ENCODE peak calls at places on chromosomes 2 and 18, in ten cellular contexts. F is B cell, M is spleen, O is heart left ventricle, X is GM10248, T is stomach, B is fibroblast of the aortic adventitia, Y is neural crest cell, S is astrocyte of the cerebellum, G is HL-60. J is an unnamed sample.

GRCh38 chr2:53620961-53621360 is 146.6 kb upstream of the CHAC2 start:
- DNase-seq in Y (no peak), M (no peak), B (no peak), O (no peak), X (no peak), F (no peak), S (no peak), T (no peak), G (no peak), J (no peak)

GRCh38 chr2:15788458-15789229 is 151.7 kb upstream of the MYCN start:
- DNase-seq in F (no peak), X (no peak), T (no peak), O (no peak), S (no peak), B (no peak), Y (peak), M (peak), G (no peak), J (no peak)

GRCh38 chr2:68362069-68362468 is 3.0 kb upstream of the PLEK start:
- DNase-seq in S (peak), F (peak), G (peak), B (peak), X (peak), Y (peak), T (peak), M (peak), O (peak), J (peak)

GRCh38 chr2:133635115-133635514 is 66.9 kb upstream of the NCKAP5 start:
- DNase-seq in M (no peak), O (no peak), F (no peak), B (no peak), Y (no peak), X (no peak), S (no peak), G (no peak), T (no peak), J (no peak)

GRCh38 chr2:149858916-149859634 is 271.5 kb upstream of the MMADHC start:
- DNase-seq in M (no peak), O (no peak), T (no peak), X (no peak), B (peak), S (no peak), F (no peak), G (peak), Y (no peak), J (no peak)

GRCh38 chr2:6826081-6826913 is 39.4 kb downstream of the CMPK2 start:
- DNase-seq in Y (no peak), T (peak), S (no peak), X (peak), O (no peak), G (peak), M (no peak), B (peak), F (no peak), J (no peak)

GRCh38 chr2:231707625-231708049 is 688 bp upstream of the PTMA start:
- DNase-seq in B (peak), X (no peak), O (no peak), F (peak), T (no peak), S (no peak), Y (peak), G (peak), M (no peak), J (peak)

GRCh38 chr2:120134263-120134662 is 88.9 kb downstream of the TMEM185B start:
- DNase-seq in T (no peak), Y (no peak), M (no peak), B (peak), F (no peak), O (no peak), S (peak), X (no peak), G (no peak), J (no peak)

GRCh38 chr2:129923265-129924141 is 56.0 kb upstream of the RAB6C start:
- DNase-seq in S (peak), M (no peak), F (no peak), O (no peak), Y (peak), X (peak), B (peak), G (peak), T (no peak), J (peak)

GRCh38 chr2:233413529-233414272 is 59.4 kb downstream of the DGKD start:
- DNase-seq in X (no peak), T (peak), Y (no peak), F (no peak), G (no peak), B (peak), M (no peak), O (peak), S (no peak), J (no peak)

GRCh38 chr2:58042486-58042970 is 4.1 kb upstream of the VRK2 start:
- DNase-seq in O (no peak), Y (no peak), G (no peak), S (peak), T (no peak), F (no peak), M (no peak), B (peak), X (no peak), J (no peak)

GRCh38 chr2:109373791-109374547 is 239.8 kb downstream of the SEPTIN10 start:
- DNase-seq in O (no peak), Y (no peak), G (no peak), S (no peak), F (peak), T (peak), M (peak), X (no peak), B (no peak), J (no peak)

GRCh38 chr2:134773372-134774073 is 54.7 kb upstream of the TMEM163 start:
- DNase-seq in G (no peak), O (no peak), Y (no peak), B (peak), F (peak), S (no peak), X (no peak), M (no peak), T (peak), J (peak)

GRCh38 chr2:18971628-18972027 is 382.3 kb upstream of the NT5C1B start:
- DNase-seq in M (no peak), G (no peak), T (no peak), F (no peak), S (no peak), Y (no peak), B (peak), O (no peak), X (no peak), J (no peak)

GRCh38 chr2:20623241-20623640 is 27.7 kb downstream of the HS1BP3 start:
- DNase-seq in M (peak), O (peak), X (no peak), B (no peak), G (no peak), F (no peak), Y (no peak), S (no peak), T (no peak), J (peak)

GRCh38 chr2:205748660-205749059 is 66.4 kb downstream of the NRP2 start:
- DNase-seq in B (peak), T (no peak), S (no peak), O (no peak), F (no peak), Y (no peak), M (no peak), X (no peak), G (no peak), J (no peak)

GRCh38 chr2:47041065-47041464 is 114.0 kb downstream of the STPG4 start:
- DNase-seq in M (no peak), T (no peak), G (no peak), Y (no peak), X (no peak), O (peak), F (no peak), B (peak), S (no peak), J (no peak)

GRCh38 chr2:227378371-227378782 is 729 bp downstream of the TM4SF20 start:
- DNase-seq in S (no peak), O (no peak), F (no peak), M (no peak), X (no peak), T (no peak), Y (no peak), B (no peak), G (no peak), J (no peak)

GRCh38 chr2:207083361-207084080 is 82.2 kb downstream of the KLF7 start:
- DNase-seq in B (peak), G (no peak), S (no peak), M (no peak), Y (no peak), O (no peak), T (no peak), F (no peak), X (no peak), J (no peak)

GRCh38 chr2:691825-692224 is 14.6 kb upstream of the TMEM18 start:
- DNase-seq in F (no peak), X (no peak), Y (no peak), B (no peak), O (no peak), M (no peak), G (no peak), S (no peak), T (no peak), J (no peak)

GRCh38 chr18:13137939-13138821 is 80.4 kb upstream of the LDLRAD4 start:
- DNase-seq in M (peak), G (peak), X (peak), B (no peak), F (peak), S (no peak), Y (no peak), O (peak), T (peak), J (no peak)

GRCh38 chr2:152278536-152278935 is 56.4 kb upstream of the FMNL2 start:
- DNase-seq in O (no peak), B (no peak), Y (no peak), M (no peak), X (no peak), T (no peak), S (no peak), G (no peak), F (no peak), J (no peak)

GRCh38 chr18:2027026-2027425 is 544.3 kb downstream of the METTL4 start:
- DNase-seq in B (no peak), Y (no peak), M (no peak), O (no peak), T (no peak), X (no peak), F (no peak), G (no peak), S (no peak), J (no peak)

GRCh38 chr2:24945907-24946306 is 25.8 kb downstream of the DNAJC27 start:
- DNase-seq in M (no peak), G (no peak), T (no peak), Y (no peak), S (no peak), F (no peak), X (no peak), B (no peak), O (no peak), J (no peak)

GRCh38 chr2:201450910-201451329 is 338 bp downstream of the TRAK2 start:
- DNase-seq in G (peak), F (no peak), B (peak), S (no peak), T (no peak), X (no peak), Y (no peak), O (no peak), M (no peak), J (no peak)

GRCh38 chr18:23036611-23037259 is 98.5 kb upstream of the CABLES1 start:
- DNase-seq in O (no peak), M (no peak), Y (no peak), B (no peak), S (no peak), G (no peak), F (no peak), T (no peak), X (no peak), J (no peak)

GRCh38 chr18:9017900-9018217 is 84.6 kb upstream of the NDUFV2 start:
- DNase-seq in X (peak), M (no peak), O (no peak), G (no peak), T (no peak), F (no peak), B (no peak), S (no peak), Y (no peak), J (no peak)

GRCh38 chr2:166091439-166091838 is 36.4 kb downstream of the SCN1A start:
- DNase-seq in G (no peak), M (no peak), O (no peak), X (no peak), Y (no peak), T (no peak), B (peak), F (no peak), S (no peak), J (no peak)

GRCh38 chr2:224038049-224038829 is 847 bp downstream of the SERPINE2 start:
- DNase-seq in M (peak), Y (peak), S (no peak), X (peak), O (peak), G (peak), F (peak), B (no peak), T (no peak), J (peak)

GRCh38 chr2:226002438-226002837 is 602.9 kb downstream of the NYAP2 start:
- DNase-seq in F (no peak), G (peak), X (no peak), Y (no peak), M (no peak), O (peak), T (no peak), B (peak), S (peak), J (no peak)

GRCh38 chr18:57908092-57908491 is 105.0 kb upstream of the ATP8B1 start:
- DNase-seq in M (no peak), G (no peak), S (no peak), B (no peak), F (no peak), Y (no peak), O (no peak), X (no peak), T (no peak), J (no peak)

GRCh38 chr18:21672868-21673267 is 31.7 kb downstream of the ABHD3 start:
- DNase-seq in G (no peak), B (peak), F (no peak), O (peak), Y (no peak), X (no peak), T (peak), S (peak), M (no peak), J (peak)

GRCh38 chr2:207354466-207354865 is 175.3 kb upstream of the CREB1 start:
- DNase-seq in T (no peak), X (no peak), F (no peak), O (no peak), B (no peak), Y (no peak), M (no peak), G (no peak), S (no peak), J (no peak)

GRCh38 chr2:236667526-236667925 is 97.9 kb downstream of the ACKR3 start:
- DNase-seq in G (no peak), T (no peak), Y (no peak), X (no peak), M (no peak), B (no peak), S (no peak), O (no peak), F (no peak), J (no peak)

GRCh38 chr2:216116418-216116817 is 7.3 kb downstream of the XRCC5 start:
- DNase-seq in B (no peak), G (no peak), O (no peak), F (no peak), S (no peak), X (no peak), M (no peak), T (no peak), Y (no peak), J (peak)

GRCh38 chr2:714005-714741 is 37.0 kb upstream of the TMEM18 start:
- DNase-seq in M (no peak), F (peak), B (peak), Y (peak), T (peak), O (no peak), G (peak), X (peak), S (peak), J (peak)

DNA sequence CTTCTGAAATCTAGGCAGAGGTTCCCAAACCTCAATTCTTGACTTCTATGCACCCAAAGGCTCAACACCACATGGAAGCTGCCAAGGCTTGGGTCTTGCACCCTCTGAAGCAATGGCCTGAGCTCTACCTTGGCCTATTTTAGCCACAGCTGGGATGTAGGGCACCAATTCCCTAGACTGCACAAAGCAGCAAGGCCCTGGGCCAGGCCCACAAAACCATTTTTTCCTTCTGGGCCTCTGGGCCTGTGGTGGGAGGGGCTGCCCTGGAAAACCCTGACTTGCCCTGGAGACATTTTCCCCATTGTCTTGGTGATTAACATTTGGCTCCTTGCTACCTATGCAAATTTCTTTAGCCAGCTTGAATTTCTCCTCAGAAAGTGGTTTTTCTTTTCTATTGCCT is 315.2 kb downstream of the DCDC2C start:
- DNase-seq in S (no peak), Y (no peak), F (no peak), M (no peak), G (no peak), T (no peak), O (no peak), X (no peak), B (no peak), J (no peak)
- TF ChIP-seq CTCF in S (no peak), Y (no peak), F (no peak), M (no peak), G (no peak), T (no peak), O (no peak), X (no peak), B (no peak), J (no peak)

DNA sequence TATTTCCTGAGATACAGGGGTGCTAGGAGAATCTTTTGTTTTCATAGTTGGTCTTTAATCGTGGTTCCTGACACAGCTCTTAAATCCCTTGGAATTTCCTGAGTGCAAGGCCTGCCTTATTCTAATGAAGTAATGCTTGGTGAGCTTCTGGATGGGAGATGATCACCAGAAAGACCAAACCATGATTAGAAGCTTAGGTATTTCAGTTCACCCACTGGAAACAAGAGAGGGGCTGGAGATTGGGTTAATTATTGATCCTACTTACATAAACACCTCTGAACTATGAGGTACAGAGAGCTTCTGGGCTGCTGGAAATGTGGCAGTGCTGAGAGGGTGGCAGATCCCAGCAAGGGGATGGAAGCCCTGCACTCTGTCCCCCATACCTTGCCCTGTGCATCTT is 406.8 kb downstream of the THSD7B start:
- DNase-seq in F (no peak), T (no peak), Y (no peak), B (no peak), G (no peak), O (no peak), M (no peak), S (no peak), X (no peak), J (no peak)
- TF ChIP-seq CTCF in F (no peak), T (no peak), Y (no peak), B (no peak), G (no peak), O (no peak), M (no peak), S (no peak), X (no peak), J (no peak)

GRCh38 chr2:171225302-171225980 is 64.7 kb upstream of the TLK1 start:
- DNase-seq in M (no peak), Y (no peak), S (peak), B (peak), O (no peak), G (no peak), F (no peak), X (no peak), T (no peak), J (no peak)
- TF ChIP-seq CTCF in M (no peak), Y (no peak), S (peak), B (peak), O (no peak), G (no peak), F (no peak), X (no peak), T (no peak), J (no peak)

DNA sequence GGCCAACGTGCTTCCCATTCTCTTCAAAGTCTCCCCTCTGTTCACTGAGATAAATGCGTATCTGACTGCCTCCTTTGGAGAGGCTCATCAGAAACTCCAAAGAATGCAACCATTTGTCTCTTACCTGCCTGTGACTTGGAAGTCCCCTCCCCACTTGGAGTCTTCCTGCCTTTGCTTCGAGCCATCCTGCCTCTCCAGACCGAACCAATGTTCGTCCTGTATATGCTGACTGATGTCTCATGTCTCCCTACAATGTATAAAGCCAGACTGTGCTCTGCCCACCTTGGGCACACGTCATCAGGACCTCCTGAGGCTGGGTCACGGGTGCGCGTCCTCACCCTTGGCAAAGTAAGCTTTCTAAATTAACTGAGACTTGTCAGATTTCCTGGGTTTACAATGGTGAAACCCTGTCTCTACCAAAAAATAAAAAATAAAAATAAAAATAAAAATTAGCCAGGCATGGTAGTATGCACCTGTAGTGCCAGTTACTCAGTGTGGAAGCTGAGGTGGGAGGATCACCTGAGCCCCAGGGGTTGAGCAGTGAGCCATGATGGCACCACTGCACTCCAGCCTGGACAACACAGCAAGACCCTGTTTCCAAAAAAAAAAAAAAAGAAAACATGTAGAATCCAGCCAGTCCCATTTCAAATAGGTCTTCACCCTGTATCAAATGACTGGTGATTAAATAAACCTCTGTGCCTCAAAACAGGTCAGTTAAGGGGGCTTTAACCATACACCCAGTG is 29.0 kb downstream of the HDLBP start:
- DNase-seq in O (no peak), F (no peak), X (no peak), B (no peak), G (no peak), M (no peak), T (no peak), S (no peak), Y (no peak), J (no peak)
- TF ChIP-seq CTCF in O (no peak), F (no peak), X (no peak), B (no peak), G (no peak), M (no peak), T (no peak), S (no peak), Y (no peak), J (no peak)

DNA sequence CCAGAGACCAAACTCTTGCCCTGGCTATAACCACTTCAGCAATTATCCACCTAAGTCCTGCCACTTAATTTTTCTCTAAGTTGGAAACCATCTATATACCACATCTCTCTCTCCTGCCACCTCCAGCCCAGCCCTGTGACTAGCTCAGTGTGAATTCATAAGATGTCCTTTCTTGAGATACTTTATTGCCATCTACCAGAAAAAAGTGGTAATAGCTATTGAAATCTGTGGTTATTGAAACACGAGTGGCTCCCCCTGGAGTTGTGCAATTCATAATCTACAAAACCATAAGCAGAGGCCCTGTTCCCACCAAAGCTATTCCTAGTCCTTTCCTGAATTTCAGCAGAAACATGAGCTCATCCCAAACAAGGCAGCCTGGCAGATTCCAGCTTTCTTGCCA is 324.0 kb downstream of the TXNL1 start:
- DNase-seq in S (no peak), G (no peak), Y (no peak), T (no peak), M (no peak), B (peak), F (no peak), X (no peak), O (no peak), J (no peak)
- TF ChIP-seq CTCF in S (peak), G (no peak), Y (no peak), T (no peak), M (no peak), B (no peak), F (peak), X (no peak), O (no peak), J (no peak)